ENCODE peak calls at places on chromosomes 2 and 18, in nine cellular contexts. One of them, this sample, is unnamed.

GRCh38 chr2:241863021-241863954 is 4.6 kb upstream of the PDCD1 start:
- DNase-seq in AG04450: no peak
- DNase-seq in colonic mucosa: no peak
- DNase-seq in cardiac muscle cell: no peak
- DNase-seq in PC-3: no peak
- DNase-seq in GM23338: peak
- DNase-seq in dorsolateral prefrontal cortex: no peak
- DNase-seq in esophagus muscularis mucosa: no peak
- DNase-seq in astrocyte of the spinal cord: no peak
- DNase-seq in this sample: no peak

GRCh38 chr2:181456660-181457120 is 496 bp upstream of the ITGA4 start:
- DNase-seq in cardiac muscle cell: peak
- DNase-seq in AG04450: no peak
- DNase-seq in dorsolateral prefrontal cortex: no peak
- DNase-seq in esophagus muscularis mucosa: no peak
- DNase-seq in PC-3: no peak
- DNase-seq in colonic mucosa: peak
- DNase-seq in GM23338: peak
- DNase-seq in astrocyte of the spinal cord: no peak
- DNase-seq in this sample: peak

GRCh38 chr2:222837643-222838056 is 23.2 kb upstream of the ACSL3 start:
- DNase-seq in GM23338: no peak
- DNase-seq in esophagus muscularis mucosa: no peak
- DNase-seq in dorsolateral prefrontal cortex: no peak
- DNase-seq in PC-3: peak
- DNase-seq in AG04450: no peak
- DNase-seq in cardiac muscle cell: no peak
- DNase-seq in colonic mucosa: no peak
- DNase-seq in astrocyte of the spinal cord: no peak
- DNase-seq in this sample: no peak

GRCh38 chr18:14943967-14944636 is 196.1 kb downstream of the ANKRD30B start:
- DNase-seq in AG04450: no peak
- DNase-seq in GM23338: no peak
- DNase-seq in colonic mucosa: no peak
- DNase-seq in astrocyte of the spinal cord: no peak
- DNase-seq in esophagus muscularis mucosa: no peak
- DNase-seq in dorsolateral prefrontal cortex: no peak
- DNase-seq in cardiac muscle cell: no peak
- DNase-seq in PC-3: peak
- DNase-seq in this sample: no peak

GRCh38 chr2:1010373-1011017 is 59.8 kb downstream of the SNTG2 start:
- DNase-seq in cardiac muscle cell: peak
- DNase-seq in esophagus muscularis mucosa: no peak
- DNase-seq in GM23338: no peak
- DNase-seq in dorsolateral prefrontal cortex: no peak
- DNase-seq in colonic mucosa: no peak
- DNase-seq in astrocyte of the spinal cord: no peak
- DNase-seq in AG04450: no peak
- DNase-seq in PC-3: no peak
- DNase-seq in this sample: no peak

GRCh38 chr2:159292157-159292556 is 5.7 kb upstream of the WDSUB1 start:
- DNase-seq in dorsolateral prefrontal cortex: no peak
- DNase-seq in PC-3: no peak
- DNase-seq in cardiac muscle cell: peak
- DNase-seq in esophagus muscularis mucosa: no peak
- DNase-seq in colonic mucosa: no peak
- DNase-seq in AG04450: no peak
- DNase-seq in astrocyte of the spinal cord: no peak
- DNase-seq in GM23338: peak
- DNase-seq in this sample: no peak

GRCh38 chr18:61394983-61395382 is 61.8 kb downstream of the CDH20 start:
- DNase-seq in esophagus muscularis mucosa: no peak
- DNase-seq in colonic mucosa: no peak
- DNase-seq in PC-3: no peak
- DNase-seq in dorsolateral prefrontal cortex: no peak
- DNase-seq in astrocyte of the spinal cord: no peak
- DNase-seq in cardiac muscle cell: no peak
- DNase-seq in AG04450: no peak
- DNase-seq in GM23338: no peak
- DNase-seq in this sample: no peak

GRCh38 chr2:25362564-25363145 is 20.9 kb upstream of the DNMT3A start:
- DNase-seq in colonic mucosa: peak
- DNase-seq in esophagus muscularis mucosa: no peak
- DNase-seq in astrocyte of the spinal cord: no peak
- DNase-seq in AG04450: no peak
- DNase-seq in cardiac muscle cell: no peak
- DNase-seq in dorsolateral prefrontal cortex: no peak
- DNase-seq in PC-3: peak
- DNase-seq in GM23338: peak
- DNase-seq in this sample: peak

GRCh38 chr2:173184031-173185004 is 108.7 kb downstream of the MAP3K20 start:
- DNase-seq in esophagus muscularis mucosa: no peak
- DNase-seq in AG04450: peak
- DNase-seq in GM23338: peak
- DNase-seq in dorsolateral prefrontal cortex: no peak
- DNase-seq in astrocyte of the spinal cord: peak
- DNase-seq in colonic mucosa: peak
- DNase-seq in cardiac muscle cell: no peak
- DNase-seq in PC-3: peak
- DNase-seq in this sample: peak

GRCh38 chr2:217825469-217826235 is 177.1 kb downstream of the TNS1 start:
- DNase-seq in PC-3: no peak
- DNase-seq in colonic mucosa: no peak
- DNase-seq in astrocyte of the spinal cord: no peak
- DNase-seq in dorsolateral prefrontal cortex: no peak
- DNase-seq in esophagus muscularis mucosa: no peak
- DNase-seq in GM23338: no peak
- DNase-seq in AG04450: no peak
- DNase-seq in cardiac muscle cell: no peak
- DNase-seq in this sample: no peak

GRCh38 chr2:64987001-64987962 is 1.9 kb upstream of the SLC1A4 start:
- DNase-seq in dorsolateral prefrontal cortex: no peak
- DNase-seq in cardiac muscle cell: no peak
- DNase-seq in colonic mucosa: no peak
- DNase-seq in AG04450: no peak
- DNase-seq in astrocyte of the spinal cord: peak
- DNase-seq in PC-3: peak
- DNase-seq in GM23338: no peak
- DNase-seq in esophagus muscularis mucosa: no peak
- DNase-seq in this sample: no peak

GRCh38 chr2:21039080-21039556 is 4.8 kb downstream of the APOB start:
- DNase-seq in dorsolateral prefrontal cortex: no peak
- DNase-seq in GM23338: no peak
- DNase-seq in esophagus muscularis mucosa: no peak
- DNase-seq in PC-3: no peak
- DNase-seq in colonic mucosa: no peak
- DNase-seq in astrocyte of the spinal cord: no peak
- DNase-seq in cardiac muscle cell: no peak
- DNase-seq in AG04450: no peak
- DNase-seq in this sample: no peak

GRCh38 chr2:40287201-40287600 is 164.7 kb downstream of the SLC8A1 start:
- DNase-seq in cardiac muscle cell: no peak
- DNase-seq in AG04450: peak
- DNase-seq in astrocyte of the spinal cord: peak
- DNase-seq in dorsolateral prefrontal cortex: no peak
- DNase-seq in colonic mucosa: no peak
- DNase-seq in PC-3: no peak
- DNase-seq in GM23338: no peak
- DNase-seq in esophagus muscularis mucosa: no peak
- DNase-seq in this sample: no peak

DNA sequence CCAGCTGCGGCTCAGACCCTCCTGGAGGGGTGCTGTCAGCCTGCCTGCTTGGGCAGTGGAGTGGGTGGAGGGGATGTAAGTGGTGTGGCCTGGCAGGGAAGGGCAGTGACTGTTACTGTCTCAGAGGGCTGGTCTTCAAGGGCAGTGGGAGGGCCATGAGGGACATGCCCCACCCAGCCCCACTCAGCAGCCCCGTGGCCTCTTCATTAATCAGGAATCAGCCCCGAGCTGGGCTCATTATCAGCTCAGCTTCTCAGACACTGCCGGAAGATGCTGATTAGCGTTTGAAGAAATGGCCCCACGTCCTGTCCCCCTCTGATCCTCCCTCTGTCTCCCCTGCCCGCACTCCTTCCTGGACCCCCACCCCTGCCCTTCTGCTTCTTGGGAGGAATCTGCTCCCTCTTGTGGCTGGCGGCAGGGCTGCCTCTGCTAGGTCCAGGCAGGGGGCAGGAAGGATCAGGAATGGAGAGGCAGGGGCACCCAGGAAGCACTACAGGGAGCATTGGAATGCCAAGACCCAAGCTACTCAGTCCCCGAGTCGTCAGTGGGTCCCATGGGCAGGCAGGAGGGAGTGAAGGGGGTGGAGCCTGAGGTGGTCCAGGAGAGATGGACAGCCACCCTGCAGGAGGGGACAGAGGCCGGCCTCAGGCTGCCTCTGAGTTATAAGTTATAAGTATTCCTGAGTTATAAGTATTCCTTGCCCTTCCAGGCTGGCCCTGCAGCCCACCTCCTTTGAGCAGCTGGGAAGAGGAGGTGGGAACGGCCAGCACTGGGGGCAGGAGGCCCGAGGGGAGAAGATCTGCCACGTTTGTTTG is 7.0 kb downstream of the ASIC4 start:
- DNase-seq in dorsolateral prefrontal cortex: no peak
- DNase-seq in AG04450: no peak
- DNase-seq in astrocyte of the spinal cord: peak
- DNase-seq in GM23338: peak
- DNase-seq in esophagus muscularis mucosa: no peak
- DNase-seq in colonic mucosa: no peak
- DNase-seq in PC-3: peak
- DNase-seq in cardiac muscle cell: peak
- DNase-seq in this sample: no peak
- TF ChIP-seq CTCF in dorsolateral prefrontal cortex: no peak
- TF ChIP-seq CTCF in AG04450: peak
- TF ChIP-seq CTCF in astrocyte of the spinal cord: peak
- TF ChIP-seq CTCF in GM23338: peak
- TF ChIP-seq CTCF in esophagus muscularis mucosa: peak
- TF ChIP-seq CTCF in colonic mucosa: peak
- TF ChIP-seq CTCF in PC-3: peak
- TF ChIP-seq CTCF in cardiac muscle cell: peak
- TF ChIP-seq CTCF in this sample: no peak

GRCh38 chr2:175490306-175490705 is 308.8 kb upstream of the ATP5MC3 start:
- DNase-seq in AG04450: no peak
- DNase-seq in colonic mucosa: no peak
- DNase-seq in astrocyte of the spinal cord: no peak
- DNase-seq in esophagus muscularis mucosa: no peak
- DNase-seq in PC-3: no peak
- DNase-seq in cardiac muscle cell: no peak
- DNase-seq in GM23338: no peak
- DNase-seq in dorsolateral prefrontal cortex: no peak
- DNase-seq in this sample: no peak
- H3K4me3 ChIP-seq in AG04450: no peak
- H3K4me3 ChIP-seq in colonic mucosa: no peak
- H3K4me3 ChIP-seq in astrocyte of the spinal cord: no peak
- H3K4me3 ChIP-seq in esophagus muscularis mucosa: no peak
- H3K4me3 ChIP-seq in PC-3: no peak
- H3K4me3 ChIP-seq in cardiac muscle cell: no peak
- H3K4me3 ChIP-seq in GM23338: no peak
- H3K4me3 ChIP-seq in dorsolateral prefrontal cortex: no peak
- H3K4me3 ChIP-seq in this sample: no peak

GRCh38 chr2:31413025-31413424 is 1.5 kb downstream of the XDH start:
- DNase-seq in AG04450: no peak
- DNase-seq in dorsolateral prefrontal cortex: no peak
- DNase-seq in cardiac muscle cell: no peak
- DNase-seq in GM23338: no peak
- DNase-seq in astrocyte of the spinal cord: no peak
- DNase-seq in esophagus muscularis mucosa: no peak
- DNase-seq in PC-3: peak
- DNase-seq in colonic mucosa: no peak
- DNase-seq in this sample: no peak

GRCh38 chr2:31415421-31415820 is 879 bp upstream of the XDH start:
- DNase-seq in AG04450: no peak
- DNase-seq in colonic mucosa: no peak
- DNase-seq in cardiac muscle cell: no peak
- DNase-seq in esophagus muscularis mucosa: peak
- DNase-seq in PC-3: no peak
- DNase-seq in GM23338: no peak
- DNase-seq in astrocyte of the spinal cord: no peak
- DNase-seq in dorsolateral prefrontal cortex: no peak
- DNase-seq in this sample: no peak

GRCh38 chr2:31411771-31412170 is 2.8 kb downstream of the XDH start:
- DNase-seq in GM23338: no peak
- DNase-seq in AG04450: no peak
- DNase-seq in PC-3: peak
- DNase-seq in colonic mucosa: no peak
- DNase-seq in esophagus muscularis mucosa: peak
- DNase-seq in astrocyte of the spinal cord: no peak
- DNase-seq in dorsolateral prefrontal cortex: no peak
- DNase-seq in cardiac muscle cell: no peak
- DNase-seq in this sample: no peak

GRCh38 chr2:31414601-31415241 is at the start of gene XDH:
- DNase-seq in esophagus muscularis mucosa: peak
- DNase-seq in PC-3: peak
- DNase-seq in AG04450: no peak
- DNase-seq in dorsolateral prefrontal cortex: no peak
- DNase-seq in colonic mucosa: peak
- DNase-seq in cardiac muscle cell: no peak
- DNase-seq in astrocyte of the spinal cord: no peak
- DNase-seq in GM23338: no peak
- DNase-seq in this sample: peak

GRCh38 chr2:31413876-31414550 is 529 bp downstream of the XDH start:
- DNase-seq in AG04450: no peak
- DNase-seq in esophagus muscularis mucosa: peak
- DNase-seq in GM23338: peak
- DNase-seq in astrocyte of the spinal cord: no peak
- DNase-seq in dorsolateral prefrontal cortex: no peak
- DNase-seq in cardiac muscle cell: no peak
- DNase-seq in PC-3: peak
- DNase-seq in colonic mucosa: no peak
- DNase-seq in this sample: no peak
- TF ChIP-seq CTCF in AG04450: peak
- TF ChIP-seq CTCF in esophagus muscularis mucosa: no peak
- TF ChIP-seq CTCF in GM23338: peak
- TF ChIP-seq CTCF in astrocyte of the spinal cord: no peak
- TF ChIP-seq CTCF in dorsolateral prefrontal cortex: no peak
- TF ChIP-seq CTCF in cardiac muscle cell: peak
- TF ChIP-seq CTCF in PC-3: peak
- TF ChIP-seq CTCF in colonic mucosa: peak
- TF ChIP-seq CTCF in this sample: no peak

DNA sequence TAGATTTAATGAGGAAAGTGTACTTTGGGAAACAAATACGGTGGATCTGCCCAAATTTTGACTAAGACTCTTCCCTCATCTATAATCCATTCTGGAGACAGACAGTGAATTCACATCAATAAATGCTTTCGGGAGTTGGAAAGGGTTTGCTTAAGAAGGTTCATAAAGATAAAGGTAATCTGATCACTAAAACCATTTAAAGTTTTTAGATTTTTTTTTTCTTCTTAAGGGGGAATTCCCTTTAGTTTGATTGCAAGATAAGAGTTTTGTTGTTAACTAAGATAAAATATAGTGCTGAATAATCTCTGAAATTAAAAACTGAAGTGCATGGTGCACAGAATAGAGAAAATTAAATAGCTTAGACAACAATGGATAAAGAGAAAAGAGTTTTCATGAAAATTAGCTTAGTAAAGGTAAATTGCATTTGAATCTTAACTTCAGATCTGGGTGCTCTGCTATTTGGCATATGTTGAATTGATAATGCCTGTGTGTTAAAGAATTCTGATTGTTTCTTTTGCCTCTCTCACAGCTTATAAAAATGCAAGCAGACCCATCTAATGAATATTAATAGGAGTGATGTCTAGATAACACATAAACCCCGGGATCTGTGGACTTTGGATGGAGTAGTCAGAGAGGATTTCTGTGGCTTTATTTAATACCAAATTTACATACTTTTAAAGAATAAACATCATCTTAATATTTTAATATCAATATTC is 100.8 kb downstream of the MEIS1 start:
- DNase-seq in PC-3: no peak
- DNase-seq in GM23338: no peak
- DNase-seq in astrocyte of the spinal cord: no peak
- DNase-seq in esophagus muscularis mucosa: no peak
- DNase-seq in colonic mucosa: no peak
- DNase-seq in dorsolateral prefrontal cortex: no peak
- DNase-seq in cardiac muscle cell: no peak
- DNase-seq in AG04450: no peak
- DNase-seq in this sample: no peak
- H3K4me3 ChIP-seq in PC-3: no peak
- H3K4me3 ChIP-seq in GM23338: no peak
- H3K4me3 ChIP-seq in astrocyte of the spinal cord: no peak
- H3K4me3 ChIP-seq in esophagus muscularis mucosa: no peak
- H3K4me3 ChIP-seq in colonic mucosa: no peak
- H3K4me3 ChIP-seq in dorsolateral prefrontal cortex: no peak
- H3K4me3 ChIP-seq in cardiac muscle cell: no peak
- H3K4me3 ChIP-seq in AG04450: no peak
- H3K4me3 ChIP-seq in this sample: no peak